ENCODE peak calls at places on chromosomes 11 and 22, in four cellular contexts. H is lower lobe of right lung; V is CD4-positive, alpha-beta T cell; A is stomach. J is an unnamed sample.

GRCh38 chr11:43021466-43021865 is 290.3 kb upstream of the API5 start:
- DNase-seq in H (no peak), V (no peak), A (no peak), J (no peak)

GRCh38 chr11:27120211-27120610 is 79.6 kb downstream of the BBOX1 start:
- DNase-seq in H (no peak), V (no peak), A (no peak), J (no peak)

GRCh38 chr22:33000342-33001280 is 57.6 kb downstream of the SYN3 start:
- DNase-seq in H (peak; percentile 62), V (peak; percentile 9), A (peak; percentile 31), J (peak; percentile 18)

GRCh38 chr22:45101828-45102227 is 61.9 kb upstream of the NUP50 start:
- DNase-seq in H (peak; percentile 55), V (peak; percentile 10), A (peak; percentile 53), J (no peak)

GRCh38 chr11:69911310-69912160 is 92.3 kb upstream of the FGF3 start:
- DNase-seq in H (peak; percentile 37), V (no peak), A (no peak), J (no peak)

GRCh38 chr11:116375221-116375620 is 397.6 kb downstream of the BUD13 start:
- DNase-seq in H (no peak), V (no peak), A (no peak), J (no peak)

GRCh38 chr11:10725114-10725906 is 25.7 kb upstream of the CTR9 start:
- DNase-seq in H (no peak), V (no peak), A (no peak), J (no peak)

GRCh38 chr11:115197433-115197832 is 306.8 kb downstream of the CADM1 start:
- DNase-seq in H (no peak), V (no peak), A (no peak), J (no peak)

GRCh38 chr11:67484847-67485311 is 2.1 kb downstream of the AIP start:
- DNase-seq in H (peak; percentile 56), V (no peak), A (no peak), J (peak; percentile 53)

GRCh38 chr11:62217191-62217748 is 8.8 kb downstream of the SCGB2A1 start:
- DNase-seq in H (no peak), V (no peak), A (no peak), J (no peak)

GRCh38 chr22:31492151-31492550 is 2.5 kb upstream of the EIF4ENIF1 start:
- DNase-seq in H (no peak), V (no peak), A (no peak), J (no peak)

GRCh38 chr11:87290304-87290922 is 252.7 kb downstream of the TMEM135 start:
- DNase-seq in H (no peak), V (no peak), A (no peak), J (no peak)

GRCh38 chr11:66259976-66260375 is 8.5 kb upstream of the RAB1B start:
- DNase-seq in H (no peak), V (no peak), A (no peak), J (no peak)

GRCh38 chr11:78453140-78453935 is 35.7 kb upstream of the GAB2 start:
- DNase-seq in H (no peak), V (no peak), A (no peak), J (no peak)

GRCh38 chr11:36340909-36341308 is 44.8 kb downstream of the PRR5L start:
- DNase-seq in H (no peak), V (no peak), A (no peak), J (no peak)

GRCh38 chr11:66475349-66476172 is 4.7 kb upstream of the DPP3 start:
- DNase-seq in H (no peak), V (no peak), A (no peak), J (no peak)

GRCh38 chr22:37088108-37088605 is 21.4 kb downstream of the TMPRSS6 start:
- DNase-seq in H (no peak), V (no peak), A (no peak), J (no peak)

GRCh38 chr11:126490261-126490660 is 134.8 kb downstream of the ST3GAL4 start:
- DNase-seq in H (no peak), V (no peak), A (no peak), J (no peak)

GRCh38 chr11:62336949-62337681 is at the start of gene ASRGL1:
- DNase-seq in H (peak; percentile 97), V (peak; percentile 62), A (peak; percentile 94), J (peak; percentile 36)

GRCh38 chr11:68150029-68150428 is 28.8 kb upstream of the CHKA start:
- DNase-seq in H (peak; percentile 76), V (no peak), A (peak; percentile 87), J (no peak)

GRCh38 chr11:69467646-69468045 is 13.8 kb upstream of the LINC01488 start:
- DNase-seq in H (peak; percentile 42), V (no peak), A (no peak), J (no peak)

GRCh38 chr11:92628401-92629292 is 340.8 kb upstream of the MTNR1B start:
- DNase-seq in H (no peak), V (no peak), A (no peak), J (no peak)

GRCh38 chr22:33807465-33807864 is 112.8 kb downstream of the LARGE1 start:
- DNase-seq in H (no peak), V (no peak), A (no peak), J (no peak)

GRCh38 chr11:428295-428694 is 13.5 kb upstream of the SIGIRR start:
- DNase-seq in H (peak; percentile 48), V (no peak), A (no peak), J (no peak)

GRCh38 chr22:36464715-36465231 is 16.7 kb downstream of the TXN2 start:
- DNase-seq in H (no peak), V (no peak), A (no peak), J (no peak)

GRCh38 chr11:4102711-4103110 is 8.1 kb downstream of the RRM1 start:
- DNase-seq in H (no peak), V (no peak), A (no peak), J (no peak)

GRCh38 chr11:84407091-84407490 is 1120.9 kb upstream of the CCDC90B start:
- DNase-seq in H (no peak), V (no peak), A (no peak), J (no peak)

GRCh38 chr11:47488674-47489394 is 39.9 kb upstream of the RAPSN start:
- DNase-seq in H (no peak), V (no peak), A (no peak), J (no peak)

GRCh38 chr11:46953093-46953492 is 16.5 kb downstream of the CSTPP1 start:
- DNase-seq in H (no peak), V (no peak), A (no peak), J (no peak)

GRCh38 chr11:13772223-13773046 is 104.0 kb downstream of the FAR1 start:
- DNase-seq in H (no peak), V (no peak), A (no peak), J (no peak)

GRCh38 chr22:33389927-33390326 is 331.7 kb upstream of the SYN3 start:
- DNase-seq in H (no peak), V (no peak), A (no peak), J (no peak)

GRCh38 chr11:112655386-112655785 is 305.8 kb upstream of the NCAM1 start:
- DNase-seq in H (peak; percentile 56), V (no peak), A (peak; percentile 33), J (no peak)

GRCh38 chr11:46307785-46308341 is 30.4 kb downstream of the CREB3L1 start:
- DNase-seq in H (no peak), V (no peak), A (no peak), J (no peak)

GRCh38 chr22:28883917-28884753 is 763 bp downstream of the ZNRF3 start:
- DNase-seq in H (peak; percentile 65), V (peak; percentile 25), A (peak; percentile 43), J (peak; percentile 24)

GRCh38 chr22:42700355-42700754 is 20.3 kb downstream of the A4GALT start:
- DNase-seq in H (no peak), V (no peak), A (no peak), J (no peak)

GRCh38 chr11:114060402-114061052 is 1.0 kb downstream of the ZBTB16 start:
- DNase-seq in H (peak; percentile 71), V (peak; percentile 17), A (peak; percentile 45), J (no peak)

GRCh38 chr11:88508808-88509581 is 171.5 kb upstream of the CTSC start:
- DNase-seq in H (peak; percentile 53), V (no peak), A (no peak), J (no peak)

GRCh38 chr11:13831707-13832106 is 130.8 kb upstream of the SPON1 start:
- DNase-seq in H (no peak), V (no peak), A (no peak), J (no peak)

GRCh38 chr11:84648413-84648812 is 978.7 kb downstream of the DLG2 start:
- DNase-seq in H (no peak), V (no peak), A (no peak), J (no peak)

DNA sequence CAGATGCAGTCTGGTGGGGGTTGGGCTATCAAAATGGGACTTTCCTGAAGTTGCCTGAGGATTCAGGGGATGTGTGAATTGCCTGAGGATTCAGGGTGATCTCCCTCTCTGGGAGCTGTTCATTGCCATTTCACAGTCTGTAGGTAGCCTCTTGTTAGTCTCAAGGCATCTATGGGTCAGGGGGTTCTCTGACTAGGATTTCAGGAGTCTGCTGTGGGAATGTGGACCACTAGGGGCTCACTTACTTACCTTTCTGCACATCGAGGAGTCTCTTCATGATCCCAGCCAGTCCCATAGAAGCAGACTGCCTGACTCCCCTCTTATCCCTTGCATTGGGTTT is 54.0 kb downstream of the KCNQ1OT1 start:
- DNase-seq in H (no peak), V (no peak), A (no peak), J (no peak)
- H3K9me3 ChIP-seq in H (peaks cover 89% of the 10 kb centered on the region), V (peaks cover 75% of the 10 kb centered on the region), A (peaks cover 97% of the 10 kb centered on the region), J (peaks cover 16% of the 10 kb centered on the region)

GRCh38 chr11:72511393-72512047 is 77.2 kb upstream of the CLPB start:
- DNase-seq in H (no peak), V (no peak), A (no peak), J (no peak)

DNA sequence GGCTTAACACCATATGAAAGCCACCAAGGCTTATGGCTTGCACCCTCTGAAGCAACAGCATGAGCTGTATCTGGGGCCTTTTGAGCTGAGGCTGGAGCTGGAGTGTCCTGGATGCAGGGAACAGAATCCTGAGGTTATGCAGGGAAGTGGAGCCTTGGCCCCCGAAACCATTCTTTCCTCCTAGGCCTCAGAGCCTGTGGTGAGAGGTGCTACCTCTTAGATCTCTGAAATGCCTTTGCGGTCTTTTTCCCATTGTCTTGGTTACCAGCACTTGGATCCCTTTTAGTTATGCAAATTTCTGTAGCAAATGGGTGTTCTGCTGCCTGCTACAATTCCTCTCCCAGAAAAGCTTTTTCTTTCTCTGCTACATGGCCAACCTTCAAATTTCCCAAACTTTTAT is 72.7 kb upstream of the CLPB start:
- DNase-seq in H (no peak), V (no peak), A (no peak), J (no peak)
- H3K9me3 ChIP-seq in H (peaks cover 11% of the 10 kb centered on the region), V (peaks cover 13% of the 10 kb centered on the region), A (peaks cover 61% of the 10 kb centered on the region), J (peaks cover 3% of the 10 kb centered on the region)

GRCh38 chr11:97019754-97020153 is 629.9 kb downstream of the JRKL start:
- DNase-seq in H (no peak), V (no peak), A (no peak), J (no peak)
- H3K9me3 ChIP-seq in H (no peaks in the 10 kb centered on the region), V (no peaks in the 10 kb centered on the region), A (peaks cover 27% of the 10 kb centered on the region), J (no peaks in the 10 kb centered on the region)

GRCh38 chr22:48397531-48398180 is 1430.0 kb downstream of the BRD1 start:
- DNase-seq in H (no peak), V (no peak), A (no peak), J (no peak)
- H3K9me3 ChIP-seq in H (no peaks in the 10 kb centered on the region), V (no peaks in the 10 kb centered on the region), A (no peaks in the 10 kb centered on the region), J (no peaks in the 10 kb centered on the region)

GRCh38 chr22:49433717-49434611 is 393.7 kb downstream of the BRD1 start:
- DNase-seq in H (no peak), V (no peak), A (no peak), J (no peak)
- H3K9me3 ChIP-seq in H (no peaks in the 10 kb centered on the region), V (no peaks in the 10 kb centered on the region), A (peaks cover 20% of the 10 kb centered on the region), J (no peaks in the 10 kb centered on the region)

J was measured in T-helper 17 cell.